ENCODE peak calls at places on chromosome 4, in seven cellular contexts. B, D, L, E, N, H and F are unnamed samples.

GRCh38 chr4:10120943-10121567 is 4.5 kb upstream of the WDR1 start:
- DNase-seq in E (no peak), D (no peak), B (no peak), L (no peak), N (no peak), H (no peak), F (peak; percentile 75)

GRCh38 chr4:77040856-77041576 is 34.8 kb downstream of the CCNI start:
- DNase-seq in N (no peak), E (no peak), H (peak; percentile 30), D (no peak), B (no peak), L (no peak), F (no peak)

GRCh38 chr4:57182132-57182874 is 72.1 kb upstream of the IGFBP7 start:
- DNase-seq in D (no peak), H (no peak), N (peak; percentile 89), L (no peak), E (peak; percentile 12), B (no peak), F (no peak)

GRCh38 chr4:114180481-114180880 is 201.0 kb upstream of the ARSJ start:
- DNase-seq in D (no peak), H (no peak), B (peak; percentile 91), E (peak; percentile 58), L (peak; percentile 2), N (peak; percentile 20), F (peak; percentile 66)

GRCh38 chr4:52019941-52020657 is at the start of gene LRRC66:
- DNase-seq in H (no peak), B (no peak), D (no peak), L (peak; percentile 2), N (no peak), E (peak; percentile 96), F (no peak)

GRCh38 chr4:602559-602942 is 22.8 kb upstream of the PDE6B start:
- DNase-seq in B (no peak), L (peak; percentile 43), N (peak; percentile 51), D (peak; percentile 96), H (peak; percentile 81), E (peak; percentile 82), F (peak; percentile 91)

GRCh38 chr4:139921551-139922184 is 232.3 kb downstream of the MAML3 start:
- DNase-seq in H (no peak), N (no peak), L (no peak), E (peak; percentile 8), B (no peak), D (peak; percentile 77), F (peak; percentile 79)

GRCh38 chr4:23084559-23085248 is 392.0 kb downstream of the GBA3 start:
- DNase-seq in H (no peak), D (no peak), E (no peak), N (no peak), B (peak; percentile 52), L (no peak), F (peak; percentile 5)

GRCh38 chr4:14375816-14376215 is 626.5 kb upstream of the CPEB2 start:
- DNase-seq in D (no peak), H (no peak), B (peak; percentile 37), L (no peak), N (no peak), E (no peak), F (no peak)

GRCh38 chr4:113919611-113920010 is 59.8 kb downstream of the ARSJ start:
- DNase-seq in L (no peak), N (no peak), E (no peak), H (no peak), B (peak; percentile 64), D (no peak), F (no peak)